ENCODE peak calls at places on chromosome 16, in nine cellular contexts. One of them, this sample, is unnamed. For H3K4me1 and H3K27me3, the result is how much of the 10 kb centered on the place peaks cover.

GRCh38 chr16:4081577-4082021 is 34.6 kb downstream of the ADCY9 start:
- DNase-seq in heart left ventricle: no peak
- DNase-seq in small intestine: no peak
- DNase-seq in upper lobe of right lung: no peak
- DNase-seq in tibial artery: no peak
- DNase-seq in astrocyte: no peak
- DNase-seq in DND-41: peak
- DNase-seq in spleen: no peak
- DNase-seq in CD8-positive, alpha-beta memory T cell: no peak
- DNase-seq in this sample: no peak

GRCh38 chr16:15640966-15641365 is 2.0 kb downstream of the MARF1 start:
- DNase-seq in upper lobe of right lung: no peak
- DNase-seq in small intestine: no peak
- DNase-seq in heart left ventricle: no peak
- DNase-seq in CD8-positive, alpha-beta memory T cell: no peak
- DNase-seq in spleen: no peak
- DNase-seq in DND-41: no peak
- DNase-seq in tibial artery: no peak
- DNase-seq in astrocyte: no peak
- DNase-seq in this sample: no peak

GRCh38 chr16:18983565-18984424 is at the start of gene TMC7:
- DNase-seq in CD8-positive, alpha-beta memory T cell: no peak
- DNase-seq in heart left ventricle: peak
- DNase-seq in tibial artery: peak
- DNase-seq in small intestine: peak
- DNase-seq in DND-41: no peak
- DNase-seq in upper lobe of right lung: peak
- DNase-seq in spleen: peak
- DNase-seq in astrocyte: peak
- DNase-seq in this sample: peak

GRCh38 chr16:30910427-30911029 is 12.8 kb upstream of the FBXL19 start:
- DNase-seq in heart left ventricle: no peak
- DNase-seq in small intestine: no peak
- DNase-seq in astrocyte: no peak
- DNase-seq in CD8-positive, alpha-beta memory T cell: no peak
- DNase-seq in spleen: no peak
- DNase-seq in DND-41: no peak
- DNase-seq in upper lobe of right lung: no peak
- DNase-seq in tibial artery: no peak
- DNase-seq in this sample: no peak

GRCh38 chr16:2470603-2471015 is 488 bp upstream of the NTN3 start:
- DNase-seq in tibial artery: no peak
- DNase-seq in heart left ventricle: no peak
- DNase-seq in CD8-positive, alpha-beta memory T cell: no peak
- DNase-seq in astrocyte: no peak
- DNase-seq in DND-41: no peak
- DNase-seq in upper lobe of right lung: no peak
- DNase-seq in spleen: no peak
- DNase-seq in small intestine: no peak
- DNase-seq in this sample: no peak

GRCh38 chr16:5867250-5867649 is 769.7 kb upstream of the EEF2KMT start:
- DNase-seq in tibial artery: no peak
- DNase-seq in heart left ventricle: no peak
- DNase-seq in upper lobe of right lung: no peak
- DNase-seq in small intestine: no peak
- DNase-seq in CD8-positive, alpha-beta memory T cell: no peak
- DNase-seq in spleen: no peak
- DNase-seq in astrocyte: no peak
- DNase-seq in DND-41: peak
- DNase-seq in this sample: no peak

GRCh38 chr16:10256855-10257641 is 74.8 kb upstream of the GRIN2A start:
- DNase-seq in DND-41: peak
- DNase-seq in small intestine: peak
- DNase-seq in tibial artery: no peak
- DNase-seq in astrocyte: no peak
- DNase-seq in upper lobe of right lung: no peak
- DNase-seq in CD8-positive, alpha-beta memory T cell: peak
- DNase-seq in spleen: peak
- DNase-seq in heart left ventricle: no peak
- DNase-seq in this sample: peak

GRCh38 chr16:52925143-52925542 is 127.6 kb downstream of the CHD9NB start:
- DNase-seq in spleen: no peak
- DNase-seq in tibial artery: no peak
- DNase-seq in heart left ventricle: no peak
- DNase-seq in DND-41: no peak
- DNase-seq in small intestine: no peak
- DNase-seq in astrocyte: no peak
- DNase-seq in upper lobe of right lung: no peak
- DNase-seq in CD8-positive, alpha-beta memory T cell: no peak
- DNase-seq in this sample: no peak

GRCh38 chr16:17571499-17572093 is 100.8 kb upstream of the XYLT1 start:
- DNase-seq in spleen: no peak
- DNase-seq in DND-41: no peak
- DNase-seq in astrocyte: no peak
- DNase-seq in heart left ventricle: no peak
- DNase-seq in small intestine: peak
- DNase-seq in upper lobe of right lung: no peak
- DNase-seq in CD8-positive, alpha-beta memory T cell: no peak
- DNase-seq in tibial artery: no peak
- DNase-seq in this sample: no peak
- H3K4me1 ChIP-seq in spleen: under half
- H3K4me1 ChIP-seq in DND-41: under half
- H3K4me1 ChIP-seq in astrocyte: under half
- H3K4me1 ChIP-seq in heart left ventricle: under half
- H3K4me1 ChIP-seq in small intestine: under half
- H3K4me1 ChIP-seq in upper lobe of right lung: under half
- H3K4me1 ChIP-seq in CD8-positive, alpha-beta memory T cell: under half
- H3K4me1 ChIP-seq in tibial artery: under half
- H3K4me1 ChIP-seq in this sample: under half

GRCh38 chr16:85636234-85636812 is 23.2 kb downstream of the GSE1 start:
- DNase-seq in tibial artery: no peak
- DNase-seq in upper lobe of right lung: no peak
- DNase-seq in DND-41: no peak
- DNase-seq in heart left ventricle: no peak
- DNase-seq in spleen: no peak
- DNase-seq in small intestine: no peak
- DNase-seq in astrocyte: no peak
- DNase-seq in CD8-positive, alpha-beta memory T cell: no peak
- DNase-seq in this sample: no peak

GRCh38 chr16:85633888-85634287 is 20.8 kb downstream of the GSE1 start:
- DNase-seq in spleen: no peak
- DNase-seq in astrocyte: no peak
- DNase-seq in heart left ventricle: no peak
- DNase-seq in tibial artery: no peak
- DNase-seq in upper lobe of right lung: no peak
- DNase-seq in small intestine: no peak
- DNase-seq in DND-41: no peak
- DNase-seq in CD8-positive, alpha-beta memory T cell: no peak
- DNase-seq in this sample: no peak

GRCh38 chr16:85637061-85637807 is 24.1 kb downstream of the GSE1 start:
- DNase-seq in astrocyte: no peak
- DNase-seq in spleen: no peak
- DNase-seq in upper lobe of right lung: no peak
- DNase-seq in CD8-positive, alpha-beta memory T cell: no peak
- DNase-seq in tibial artery: no peak
- DNase-seq in heart left ventricle: no peak
- DNase-seq in DND-41: no peak
- DNase-seq in small intestine: no peak
- DNase-seq in this sample: no peak

GRCh38 chr16:85634747-85635544 is 21.8 kb downstream of the GSE1 start:
- DNase-seq in small intestine: no peak
- DNase-seq in heart left ventricle: no peak
- DNase-seq in DND-41: no peak
- DNase-seq in CD8-positive, alpha-beta memory T cell: no peak
- DNase-seq in upper lobe of right lung: no peak
- DNase-seq in astrocyte: no peak
- DNase-seq in spleen: no peak
- DNase-seq in tibial artery: no peak
- DNase-seq in this sample: no peak

DNA sequence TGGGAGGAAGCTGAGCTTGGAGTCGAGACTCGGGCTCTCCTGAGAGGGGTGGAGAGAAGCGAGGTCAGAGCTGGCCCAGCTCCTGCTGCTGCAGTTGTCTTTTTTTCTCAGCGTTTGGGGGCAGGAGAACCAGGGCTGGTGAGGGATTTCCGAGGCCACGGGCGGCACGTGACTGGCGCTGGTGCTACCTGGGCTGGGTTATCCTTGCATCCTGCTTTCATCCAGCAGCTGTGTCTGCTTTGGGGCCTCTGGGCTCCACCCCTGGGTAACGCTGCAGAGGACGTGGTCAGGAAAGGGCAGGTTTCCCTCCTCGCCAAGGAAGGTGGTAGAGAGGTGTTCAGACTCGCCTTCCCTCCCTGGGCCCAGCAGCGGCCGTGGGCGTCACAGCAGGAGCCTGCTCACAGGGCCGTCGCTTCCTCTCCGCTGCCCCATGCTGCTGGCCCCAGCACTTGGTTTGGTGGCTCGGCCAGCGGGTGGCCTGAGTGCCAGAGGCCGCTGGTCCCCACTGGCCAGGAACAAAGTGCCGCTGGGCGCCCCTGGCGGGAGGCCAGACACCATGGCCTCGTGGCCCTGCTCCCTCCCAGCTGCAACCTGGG is 22.5 kb downstream of the GSE1 start:
- DNase-seq in spleen: no peak
- DNase-seq in tibial artery: no peak
- DNase-seq in CD8-positive, alpha-beta memory T cell: no peak
- DNase-seq in astrocyte: no peak
- DNase-seq in DND-41: no peak
- DNase-seq in upper lobe of right lung: no peak
- DNase-seq in heart left ventricle: no peak
- DNase-seq in small intestine: no peak
- DNase-seq in this sample: no peak
- H3K27me3 ChIP-seq in spleen: under half
- H3K27me3 ChIP-seq in tibial artery: under half
- H3K27me3 ChIP-seq in CD8-positive, alpha-beta memory T cell: under half
- H3K27me3 ChIP-seq in astrocyte: under half
- H3K27me3 ChIP-seq in DND-41: under half
- H3K27me3 ChIP-seq in upper lobe of right lung: under half
- H3K27me3 ChIP-seq in heart left ventricle: under half
- H3K27me3 ChIP-seq in small intestine: under half
- H3K27me3 ChIP-seq in this sample: under half

DNA sequence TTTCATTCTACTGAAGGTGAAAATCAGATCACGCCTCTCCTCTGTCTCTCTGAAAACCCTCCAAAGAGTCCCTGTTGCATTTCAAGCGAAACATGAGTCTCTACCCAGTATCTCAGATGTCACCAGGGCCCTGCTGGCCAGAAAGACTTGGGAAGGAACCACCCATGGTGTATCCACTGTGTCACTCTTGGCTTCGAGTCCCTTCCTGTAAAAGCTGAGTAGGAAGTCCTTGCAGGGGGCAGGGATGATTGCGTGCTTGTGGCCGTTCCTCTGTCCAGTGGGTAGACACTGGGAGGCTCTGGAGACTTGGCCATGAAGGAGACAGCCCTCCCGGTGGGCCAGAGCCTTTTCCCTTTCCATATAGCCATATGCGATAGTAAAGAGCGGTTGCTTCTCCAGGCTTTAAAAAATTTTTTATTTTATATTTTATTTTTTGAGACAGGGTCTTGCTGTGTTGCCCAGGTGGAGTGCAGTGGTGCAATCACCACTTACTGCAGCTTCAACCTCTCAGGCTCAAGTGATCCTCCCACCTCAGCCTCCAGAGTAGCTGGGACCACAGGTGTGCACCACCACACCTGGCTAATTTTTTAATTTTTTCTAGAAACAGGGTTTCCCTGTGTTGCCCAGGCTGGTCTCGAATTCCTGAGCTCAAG is 19.0 kb upstream of the RMI2 start:
- DNase-seq in heart left ventricle: no peak
- DNase-seq in spleen: no peak
- DNase-seq in DND-41: no peak
- DNase-seq in astrocyte: no peak
- DNase-seq in CD8-positive, alpha-beta memory T cell: no peak
- DNase-seq in upper lobe of right lung: no peak
- DNase-seq in tibial artery: no peak
- DNase-seq in small intestine: no peak
- DNase-seq in this sample: no peak
- H3K4me1 ChIP-seq in heart left ventricle: under half
- H3K4me1 ChIP-seq in spleen: under half
- H3K4me1 ChIP-seq in DND-41: under half
- H3K4me1 ChIP-seq in astrocyte: under half
- H3K4me1 ChIP-seq in CD8-positive, alpha-beta memory T cell: under half
- H3K4me1 ChIP-seq in upper lobe of right lung: under half
- H3K4me1 ChIP-seq in tibial artery: under half
- H3K4me1 ChIP-seq in small intestine: under half
- H3K4me1 ChIP-seq in this sample: under half

GRCh38 chr16:86673090-86673955 is 95.0 kb downstream of the FOXL1 start:
- DNase-seq in CD8-positive, alpha-beta memory T cell: no peak
- DNase-seq in tibial artery: no peak
- DNase-seq in astrocyte: no peak
- DNase-seq in upper lobe of right lung: no peak
- DNase-seq in heart left ventricle: no peak
- DNase-seq in small intestine: no peak
- DNase-seq in spleen: no peak
- DNase-seq in DND-41: no peak
- DNase-seq in this sample: no peak

GRCh38 chr16:86673956-86674453 is 95.7 kb downstream of the FOXL1 start:
- DNase-seq in heart left ventricle: no peak
- DNase-seq in tibial artery: no peak
- DNase-seq in small intestine: no peak
- DNase-seq in CD8-positive, alpha-beta memory T cell: no peak
- DNase-seq in DND-41: no peak
- DNase-seq in upper lobe of right lung: no peak
- DNase-seq in astrocyte: no peak
- DNase-seq in spleen: no peak
- DNase-seq in this sample: no peak

GRCh38 chr16:86670835-86671234 is 92.5 kb downstream of the FOXL1 start:
- DNase-seq in tibial artery: no peak
- DNase-seq in DND-41: no peak
- DNase-seq in upper lobe of right lung: no peak
- DNase-seq in astrocyte: no peak
- DNase-seq in spleen: no peak
- DNase-seq in CD8-positive, alpha-beta memory T cell: no peak
- DNase-seq in heart left ventricle: no peak
- DNase-seq in small intestine: no peak
- DNase-seq in this sample: no peak

GRCh38 chr16:86671486-86672214 is 93.3 kb downstream of the FOXL1 start:
- DNase-seq in astrocyte: no peak
- DNase-seq in spleen: no peak
- DNase-seq in upper lobe of right lung: no peak
- DNase-seq in CD8-positive, alpha-beta memory T cell: no peak
- DNase-seq in DND-41: no peak
- DNase-seq in heart left ventricle: no peak
- DNase-seq in small intestine: no peak
- DNase-seq in tibial artery: no peak
- DNase-seq in this sample: no peak

DNA sequence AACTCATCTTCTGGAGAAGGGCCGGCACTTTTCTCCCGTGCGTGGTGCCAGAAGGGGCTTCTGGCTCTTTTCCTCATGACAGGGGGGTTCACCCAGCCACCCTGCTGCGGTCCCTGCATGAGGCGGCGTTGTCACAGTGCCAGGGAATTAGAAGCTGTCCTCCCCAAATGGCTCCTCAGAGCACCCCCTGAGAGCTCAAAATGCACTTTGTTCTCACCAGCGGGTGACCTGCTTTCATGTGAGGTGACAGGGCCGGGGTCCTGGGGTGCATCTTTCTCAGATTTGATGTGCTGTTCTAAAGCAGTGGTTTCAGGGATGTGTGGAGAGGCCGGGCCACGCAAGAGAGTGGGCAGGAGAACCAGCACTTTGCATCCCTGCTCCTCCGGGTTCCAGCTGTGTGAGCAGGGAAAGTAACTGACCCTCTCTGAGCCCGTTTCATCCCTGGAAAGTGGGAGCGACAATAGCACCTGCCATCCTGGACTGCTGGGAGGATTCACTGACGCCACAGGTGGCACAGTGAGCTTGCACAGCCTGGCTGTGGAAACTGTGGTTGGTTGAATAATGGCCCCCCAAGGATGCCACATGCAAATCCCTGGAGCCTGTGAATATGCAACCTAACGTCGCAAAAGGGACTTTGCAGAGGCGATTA is 94.0 kb downstream of the FOXL1 start:
- DNase-seq in astrocyte: no peak
- DNase-seq in small intestine: no peak
- DNase-seq in heart left ventricle: no peak
- DNase-seq in CD8-positive, alpha-beta memory T cell: no peak
- DNase-seq in spleen: no peak
- DNase-seq in upper lobe of right lung: no peak
- DNase-seq in DND-41: no peak
- DNase-seq in tibial artery: no peak
- DNase-seq in this sample: no peak
- H3K27me3 ChIP-seq in astrocyte: under half
- H3K27me3 ChIP-seq in small intestine: under half
- H3K27me3 ChIP-seq in heart left ventricle: under half
- H3K27me3 ChIP-seq in CD8-positive, alpha-beta memory T cell: under half
- H3K27me3 ChIP-seq in spleen: under half
- H3K27me3 ChIP-seq in upper lobe of right lung: under half
- H3K27me3 ChIP-seq in DND-41: under half
- H3K27me3 ChIP-seq in tibial artery: under half
- H3K27me3 ChIP-seq in this sample: under half